ENCODE peak calls at places on chromosomes 5 and 9, in four cellular contexts. T is mesenchymal stem cell, P is IMR-90, G is neuronal stem cell. E is an unnamed sample.

GRCh38 chr5:159263569-159263905 is 447 bp downstream of the UBLCP1 start:
- DNase-seq in P (no peak), G (no peak), T (no peak), E (no peak)

GRCh38 chr9:109401169-109401989 is 80.5 kb upstream of the EPB41L4B start:
- DNase-seq in G (peak), T (peak), P (peak), E (peak)

GRCh38 chr5:128637031-128637430 is 99.0 kb upstream of the FBN2 start:
- DNase-seq in G (no peak), T (peak), P (peak), E (peak)

GRCh38 chr5:154472871-154473580 is 5.0 kb downstream of the HAND1 start:
- DNase-seq in P (no peak), G (peak), T (no peak), E (no peak)

GRCh38 chr5:108101105-108101504 is 280.8 kb downstream of the FBXL17 start:
- DNase-seq in P (no peak), G (no peak), T (no peak), E (no peak)

GRCh38 chr9:101092922-101093321 is 64.4 kb downstream of the PLPPR1 start:
- DNase-seq in P (no peak), G (no peak), T (no peak), E (no peak)

GRCh38 chr5:31993182-31993961 is 180.7 kb downstream of the GOLPH3 start:
- DNase-seq in P (peak), G (no peak), T (peak), E (peak)

GRCh38 chr5:126972062-126972895 is 58.1 kb downstream of the MARCHF3 start:
- DNase-seq in G (no peak), P (no peak), T (no peak), E (peak)

GRCh38 chr9:27945386-27945785 is 372.1 kb upstream of the C9orf72 start:
- DNase-seq in G (no peak), T (peak), P (no peak), E (peak)

GRCh38 chr5:81081461-81081835 is 121.3 kb downstream of the RASGRF2 start:
- DNase-seq in P (no peak), G (no peak), T (no peak), E (no peak)

GRCh38 chr5:95846554-95847260 is 24.2 kb upstream of the GLRX start:
- DNase-seq in P (peak), G (peak), T (peak), E (peak)

GRCh38 chr5:72760259-72760658 is 56.2 kb upstream of the TNPO1 start:
- DNase-seq in P (peak), T (peak), G (no peak), E (peak)

GRCh38 chr5:108001222-108001621 is 330.5 kb upstream of the EFNA5 start:
- DNase-seq in T (no peak), P (no peak), G (no peak), E (no peak)

GRCh38 chr5:140017397-140018095 is 25.6 kb downstream of the NRG2 start:
- DNase-seq in P (no peak), T (no peak), G (no peak), E (no peak)

GRCh38 chr5:147404706-147405105 is 105.2 kb downstream of the DPYSL3 start:
- DNase-seq in T (no peak), G (no peak), P (no peak), E (no peak)
- H2AFZ ChIP-seq in T (no peak), G (no peak), P (peak), E (no peak)

DNA sequence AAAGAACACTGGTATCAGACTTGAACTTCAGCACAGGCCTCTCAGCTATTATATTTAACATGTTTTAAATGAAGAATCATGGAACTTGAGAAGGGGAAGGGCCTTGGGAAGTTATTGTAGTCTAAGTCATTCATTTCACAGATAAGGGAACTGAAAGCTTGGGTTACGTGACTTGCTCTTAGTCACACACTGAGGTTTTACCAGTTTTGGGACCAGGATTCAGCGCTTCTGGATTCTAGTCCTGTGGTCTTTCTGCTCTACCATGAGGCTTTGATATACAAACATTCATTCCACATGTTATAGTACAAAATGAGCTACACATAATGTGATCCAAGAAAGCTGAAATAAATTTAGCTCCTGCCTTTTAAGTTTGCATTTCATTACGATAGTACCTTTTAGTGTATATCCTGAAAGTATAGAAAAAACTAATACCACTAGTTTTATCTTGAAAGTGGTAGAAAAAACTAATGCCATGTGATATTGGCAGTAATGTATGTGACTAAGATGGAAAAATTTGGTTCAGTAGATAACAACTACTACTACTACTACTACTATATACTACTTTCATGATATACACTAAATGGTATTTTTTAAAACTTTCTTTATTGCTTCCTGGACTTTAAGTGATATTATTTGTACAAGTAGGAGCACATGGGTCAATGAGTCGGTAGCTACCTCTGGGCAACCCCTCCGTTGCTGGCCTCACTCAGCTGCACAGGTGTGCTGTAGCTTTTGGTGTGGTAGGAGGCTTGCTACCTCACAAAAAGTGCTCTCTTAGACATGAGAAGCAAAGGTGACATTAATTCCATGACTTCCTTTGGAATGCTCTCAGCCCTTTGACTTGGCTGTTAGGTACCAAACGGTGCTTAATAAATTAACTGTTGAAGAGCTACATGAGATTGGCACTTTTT is 40.7 kb downstream of the F2RL2 start:
- DNase-seq in T (no peak), G (no peak), P (peak), E (no peak)
- H2AFZ ChIP-seq in T (no peak), G (no peak), P (no peak), E (no peak)

DNA sequence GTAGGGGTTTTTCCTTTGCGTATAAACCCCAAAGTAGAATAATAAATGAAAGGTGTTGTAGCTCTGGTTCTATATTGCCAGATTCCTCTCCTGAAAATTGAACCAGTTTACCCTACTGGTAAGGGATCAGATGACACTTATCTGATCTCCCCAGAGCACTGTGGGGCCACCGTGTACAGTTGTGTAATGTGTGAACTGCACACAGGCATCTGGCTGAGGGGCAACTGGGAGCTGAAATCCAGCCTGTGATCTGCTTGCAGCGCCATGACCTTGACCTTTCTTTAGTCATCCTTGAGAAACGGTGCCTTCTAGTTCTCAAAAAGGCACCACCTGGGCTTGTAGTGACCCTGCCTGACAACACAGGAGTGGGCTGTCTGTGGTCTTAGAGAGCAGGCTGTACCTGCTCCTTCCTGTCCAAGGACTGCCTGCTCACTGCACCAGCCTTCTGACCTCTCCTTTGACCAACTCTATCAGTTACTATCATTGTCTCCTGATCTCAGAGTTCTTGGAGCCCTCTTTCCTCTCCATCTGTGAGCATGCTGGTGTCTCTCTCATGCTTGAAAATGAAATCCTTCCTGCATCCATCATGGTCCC is 40.2 kb downstream of the PDE6A start:
- DNase-seq in T (peak), G (no peak), P (no peak), E (peak)
- H2AFZ ChIP-seq in T (no peak), G (no peak), P (no peak), E (no peak)

GRCh38 chr5:35237580-35238376 is 7.5 kb upstream of the PRLR start:
- DNase-seq in P (no peak), T (no peak), G (no peak), E (no peak)
- H2AFZ ChIP-seq in P (no peak), T (no peak), G (no peak), E (no peak)

GRCh38 chr5:7317751-7318150 is 78.2 kb upstream of the ADCY2 start:
- DNase-seq in G (no peak), T (no peak), P (no peak), E (no peak)

GRCh38 chr5:7320641-7321170 is 75.2 kb upstream of the ADCY2 start:
- DNase-seq in T (no peak), G (no peak), P (no peak), E (no peak)

GRCh38 chr5:7324919-7325318 is 71.0 kb upstream of the ADCY2 start:
- DNase-seq in T (no peak), P (no peak), G (no peak), E (no peak)

GRCh38 chr5:7325975-7326911 is 69.7 kb upstream of the ADCY2 start:
- DNase-seq in P (no peak), T (no peak), G (no peak), E (no peak)

DNA sequence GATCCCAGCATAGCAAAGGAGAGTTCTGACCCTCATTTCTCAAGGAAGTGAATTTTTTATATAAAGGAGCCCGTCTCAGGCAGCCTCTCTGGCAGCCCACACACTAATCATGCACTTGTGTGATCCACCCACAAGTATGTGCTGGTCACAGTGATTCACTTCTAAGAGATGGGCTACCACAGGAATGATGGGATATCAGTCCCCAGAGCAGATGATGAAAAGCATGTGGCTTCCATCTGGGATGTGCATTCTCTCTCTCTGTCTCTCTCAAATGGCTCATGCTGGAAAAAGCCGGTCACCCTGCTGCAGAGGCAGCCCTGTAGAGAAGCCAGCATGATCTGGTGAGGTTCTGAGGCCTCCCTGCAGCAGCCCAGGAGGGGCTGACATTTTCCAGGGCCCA is 74.2 kb upstream of the ADCY2 start:
- DNase-seq in P (no peak), G (no peak), T (peak), E (peak)
- H2AFZ ChIP-seq in P (no peak), G (peak), T (no peak), E (no peak)

DNA sequence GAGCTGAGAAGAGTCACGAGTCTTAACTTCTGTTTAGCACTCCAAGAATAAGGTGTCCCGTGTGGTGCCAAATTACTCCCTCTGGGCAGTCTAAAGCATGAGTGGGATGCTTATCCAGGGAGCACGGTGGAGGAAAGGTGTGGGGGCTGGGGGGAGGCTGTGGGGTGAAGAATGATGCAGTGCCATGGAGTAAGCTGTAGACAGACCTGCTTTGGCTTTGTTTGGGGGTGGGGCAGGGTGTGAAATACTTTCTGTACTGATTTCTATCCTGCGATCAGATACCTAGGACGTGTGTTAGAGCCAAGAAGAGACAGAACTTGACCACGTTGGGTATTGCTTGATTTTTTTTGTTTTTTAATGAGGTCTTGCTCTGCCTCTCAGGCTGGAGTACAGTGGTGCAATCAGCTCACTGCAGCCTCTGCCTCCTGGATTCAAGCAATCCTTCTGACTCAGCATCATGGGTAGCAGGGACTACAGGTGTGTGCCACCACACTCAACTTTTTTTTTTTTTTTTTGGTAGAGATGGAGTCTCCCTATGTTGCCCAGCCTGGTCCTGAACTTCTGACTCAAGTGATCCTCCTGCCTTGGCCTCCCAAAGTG is 232.8 kb downstream of the MAN2A1 start:
- DNase-seq in P (no peak), T (no peak), G (no peak), E (no peak)
- H2AFZ ChIP-seq in P (no peak), T (no peak), G (no peak), E (no peak)

DNA sequence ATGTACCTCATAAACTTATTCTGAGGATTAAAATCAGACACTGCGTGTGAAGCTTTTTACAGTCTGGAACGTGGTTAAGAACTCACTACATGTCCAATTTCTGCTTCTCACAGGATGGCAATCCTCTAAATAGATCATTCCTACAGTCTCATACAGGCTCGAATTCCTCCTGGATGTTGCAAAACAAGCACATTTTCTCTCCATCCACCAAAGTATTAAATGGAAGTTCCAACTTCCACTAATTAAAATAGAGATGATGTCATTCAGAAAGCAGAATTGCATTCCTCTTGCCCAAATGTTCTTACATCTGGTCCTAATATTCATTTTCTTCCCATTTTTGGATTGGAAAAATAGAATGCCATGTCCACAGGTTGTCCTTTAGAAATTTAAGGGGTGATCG is 145.5 kb upstream of the PCA3 start:
- DNase-seq in G (no peak), T (no peak), P (peak), E (peak)
- H2AFZ ChIP-seq in G (no peak), T (no peak), P (no peak), E (no peak)

GRCh38 chr9:136252846-136253245 is 7.2 kb upstream of the QSOX2 start:
- DNase-seq in T (no peak), P (no peak), G (no peak), E (no peak)

GRCh38 chr9:136253246-136254130 is 7.9 kb upstream of the QSOX2 start:
- DNase-seq in G (no peak), T (no peak), P (no peak), E (no peak)

GRCh38 chr9:136250676-136251075 is 5.1 kb upstream of the QSOX2 start:
- DNase-seq in T (no peak), P (no peak), G (no peak), E (no peak)

GRCh38 chr9:136251264-136252115 is 5.9 kb upstream of the QSOX2 start:
- DNase-seq in P (no peak), T (no peak), G (no peak), E (no peak)

DNA sequence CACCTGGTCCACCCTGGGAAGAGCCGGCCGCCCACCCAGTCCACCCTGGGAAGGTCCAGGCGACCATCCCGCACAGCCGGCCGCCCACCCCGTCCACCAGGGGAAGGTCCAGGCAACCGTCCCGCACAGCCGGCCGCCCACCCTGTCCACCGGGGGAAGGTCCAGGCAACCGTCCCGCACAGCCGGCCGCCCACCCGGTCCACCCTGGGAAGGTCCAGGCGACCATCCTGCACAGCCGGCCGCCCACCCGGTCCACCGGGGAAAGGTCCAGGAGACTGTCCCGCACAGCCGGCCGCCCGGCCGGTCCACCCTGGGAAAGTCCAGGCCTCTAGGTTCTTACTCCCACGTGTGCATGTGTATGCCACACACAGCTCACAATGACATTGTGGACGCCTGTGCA is 6.7 kb upstream of the QSOX2 start:
- DNase-seq in G (no peak), P (no peak), T (no peak), E (no peak)
- H2AFZ ChIP-seq in G (no peak), P (no peak), T (no peak), E (no peak)

DNA sequence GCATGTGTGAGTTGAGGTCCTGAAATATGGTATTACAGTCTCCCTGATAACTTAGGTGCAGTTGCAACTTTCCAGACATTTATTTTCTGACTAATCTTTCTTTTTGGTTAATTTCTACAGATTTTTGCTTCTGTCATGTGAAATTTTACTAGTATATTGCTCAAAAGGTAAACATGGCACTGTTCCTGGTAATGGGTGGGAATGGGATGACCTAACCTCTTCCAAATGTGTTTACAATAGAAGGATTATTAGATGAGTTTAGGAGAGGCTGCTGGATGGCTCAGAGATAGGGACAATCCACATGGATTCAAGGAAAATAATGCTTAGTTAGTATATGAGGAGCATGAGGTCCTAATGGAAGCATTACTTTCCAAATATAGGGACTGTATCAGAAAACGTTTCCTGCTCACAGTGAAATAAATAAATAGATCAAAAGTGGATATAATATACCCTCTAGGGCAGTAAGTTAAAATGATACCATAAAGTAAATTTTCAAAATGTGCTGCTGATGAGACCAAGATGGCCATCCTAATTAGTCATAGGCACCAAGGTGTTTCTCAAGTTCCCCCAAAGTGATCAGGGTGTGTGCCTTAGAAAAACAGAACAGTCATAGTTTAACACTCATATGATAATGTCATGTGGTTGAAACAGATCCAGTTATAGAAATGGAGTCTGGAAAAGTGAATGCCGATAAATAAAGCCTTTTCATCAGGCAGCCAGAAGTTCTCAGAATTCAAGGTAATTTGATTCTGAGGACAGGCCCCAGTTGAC is 161.2 kb upstream of the CDKN2B start:
- DNase-seq in P (peak), G (no peak), T (peak), E (peak)
- H2AFZ ChIP-seq in P (no peak), G (no peak), T (no peak), E (no peak)

GRCh38 chr5:132019337-132019736 is 7.9 kb upstream of the ACSL6 start:
- DNase-seq in P (no peak), T (no peak), G (no peak), E (no peak)
- H2AFZ ChIP-seq in P (no peak), T (no peak), G (no peak), E (no peak)

E was measured in fibroblast of lung.